ENCODE peak calls at places on chromosomes 13 and 19, in eight cellular contexts. O is Calu3, M is Peyer's patch, S is activated B cell treated with CpG ODN at 0.5 μM for 24 hours, D is tibial artery, F is PC-9, J is kidney epithelial cell, Z is MM.1S. Q is an unnamed sample.

GRCh38 chr13:112859817-112860190 is 109.2 kb upstream of the MCF2L start:
- DNase-seq in S (no peak), J (peak; percentile 62), O (no peak), F (peak; percentile 15), D (no peak), M (peak; percentile 70), Z (no peak), Q (no peak)

GRCh38 chr19:30649934-30650614 is 277.9 kb downstream of the ZNF536 start:
- DNase-seq in O (peak; percentile 41), J (no peak), F (peak; percentile 12), Z (peak; percentile 47), D (no peak), S (no peak), M (no peak), Q (no peak)

GRCh38 chr13:83780201-83780600 is 102.1 kb downstream of the SLITRK1 start:
- DNase-seq in F (no peak), M (no peak), O (no peak), Z (peak; percentile 34), S (no peak), D (no peak), J (no peak), Q (no peak)

GRCh38 chr13:48976677-48977625 is 1.2 kb downstream of the FNDC3A start:
- DNase-seq in J (peak; percentile 31), Z (no peak), D (no peak), O (no peak), M (no peak), F (no peak), S (no peak), Q (peak; percentile 62)

GRCh38 chr13:42041684-42042035 is 6.8 kb upstream of the DGKH start:
- DNase-seq in S (no peak), D (peak; percentile 70), J (no peak), Z (no peak), F (peak; percentile 37), M (peak; percentile 62), O (peak; percentile 55), Q (no peak)

GRCh38 chr13:37303610-37304009 is 198.1 kb upstream of the CSNK1A1L start:
- DNase-seq in S (no peak), J (no peak), M (no peak), O (no peak), F (no peak), D (no peak), Z (no peak), Q (no peak)

GRCh38 chr19:1243768-1244692 is 2.5 kb downstream of the ATP5F1D start:
- DNase-seq in J (no peak), D (peak; percentile 86), O (peak; percentile 85), F (peak; percentile 77), S (peak; percentile 88), Z (peak; percentile 84), M (peak; percentile 94), Q (peak; percentile 79)

GRCh38 chr13:96671073-96671472 is 323.2 kb downstream of the OXGR1 start:
- DNase-seq in F (no peak), M (no peak), D (no peak), Z (no peak), S (no peak), O (no peak), J (no peak), Q (no peak)

DNA sequence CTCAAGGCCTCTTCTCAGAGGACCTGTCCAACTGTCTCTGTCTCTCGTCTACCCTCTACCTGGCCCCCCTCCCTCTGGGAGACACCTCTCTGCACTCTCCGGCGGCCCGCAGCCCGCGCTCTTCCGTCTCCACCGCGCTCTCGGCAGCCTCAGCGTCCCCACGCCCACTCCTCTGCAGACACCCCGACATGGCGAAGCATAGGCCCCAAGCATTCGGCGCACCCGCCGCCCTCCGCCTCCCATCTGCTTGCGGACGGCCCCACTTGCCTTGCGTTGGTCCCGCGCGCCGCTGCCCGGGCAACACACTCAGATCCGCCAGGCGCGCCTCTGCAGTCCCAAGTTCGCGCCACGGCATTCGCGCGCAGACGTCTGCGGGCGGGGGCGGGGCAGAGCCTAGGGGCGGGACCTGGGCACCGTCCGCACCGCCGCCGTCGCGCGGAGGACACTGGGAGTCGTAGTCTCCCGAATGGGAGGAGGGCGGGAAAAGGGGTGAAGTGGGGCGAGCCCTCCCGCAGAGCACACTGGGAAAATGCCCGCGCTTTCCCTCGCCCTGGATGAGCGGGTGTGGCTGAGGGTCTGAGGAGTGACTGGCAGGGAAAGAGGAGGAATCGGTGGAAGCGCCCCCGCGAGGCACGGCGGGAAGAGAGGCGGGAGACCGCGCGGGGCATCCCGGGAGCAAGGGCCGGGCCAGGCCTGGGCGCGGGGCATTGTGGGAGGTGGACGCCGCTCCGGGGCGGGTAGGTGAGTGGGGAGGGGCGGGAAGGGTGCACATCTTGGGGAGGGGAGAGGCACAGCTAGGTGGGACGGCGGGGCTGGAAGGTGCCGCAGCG is at the start of the genes LIG1 and ZSWIM9:
- DNase-seq in F (peak; percentile 94), J (peak; percentile 72), D (peak; percentile 88), M (peak; percentile 95), O (peak; percentile 98), S (peak; percentile 93), Z (peak; percentile 94), Q (peak; percentile 85)
- TF ChIP-seq CTCF in F (peak; percentile 52), J (no peak), D (no peak), M (peak; percentile 8), O (no peak), S (no peak), Z (no peak), Q (no peak)

GRCh38 chr19:43532962-43533545 is at the start of gene ZNF575:
- DNase-seq in D (peak; percentile 85), S (peak; percentile 77), M (peak; percentile 94), J (peak; percentile 74), F (peak; percentile 95), Z (peak; percentile 92), O (peak; percentile 96), Q (peak; percentile 71)

GRCh38 chr19:43533546-43534304 is 737 bp downstream of the ZNF575 start:
- DNase-seq in F (peak; percentile 97), Z (peak; percentile 97), D (peak; percentile 100), M (peak; percentile 98), J (peak; percentile 100), O (peak; percentile 95), S (peak; percentile 87), Q (peak; percentile 91)

GRCh38 chr19:43534305-43534612 is 1.3 kb downstream of the ZNF575 start:
- DNase-seq in D (no peak), O (no peak), F (no peak), Z (no peak), J (no peak), S (no peak), M (no peak), Q (no peak)

GRCh38 chr19:43532571-43532961 is 422 bp upstream of the ZNF575 start:
- DNase-seq in Z (peak; percentile 82), O (peak; percentile 65), S (no peak), J (no peak), F (peak; percentile 58), M (no peak), D (peak; percentile 50), Q (no peak)

DNA sequence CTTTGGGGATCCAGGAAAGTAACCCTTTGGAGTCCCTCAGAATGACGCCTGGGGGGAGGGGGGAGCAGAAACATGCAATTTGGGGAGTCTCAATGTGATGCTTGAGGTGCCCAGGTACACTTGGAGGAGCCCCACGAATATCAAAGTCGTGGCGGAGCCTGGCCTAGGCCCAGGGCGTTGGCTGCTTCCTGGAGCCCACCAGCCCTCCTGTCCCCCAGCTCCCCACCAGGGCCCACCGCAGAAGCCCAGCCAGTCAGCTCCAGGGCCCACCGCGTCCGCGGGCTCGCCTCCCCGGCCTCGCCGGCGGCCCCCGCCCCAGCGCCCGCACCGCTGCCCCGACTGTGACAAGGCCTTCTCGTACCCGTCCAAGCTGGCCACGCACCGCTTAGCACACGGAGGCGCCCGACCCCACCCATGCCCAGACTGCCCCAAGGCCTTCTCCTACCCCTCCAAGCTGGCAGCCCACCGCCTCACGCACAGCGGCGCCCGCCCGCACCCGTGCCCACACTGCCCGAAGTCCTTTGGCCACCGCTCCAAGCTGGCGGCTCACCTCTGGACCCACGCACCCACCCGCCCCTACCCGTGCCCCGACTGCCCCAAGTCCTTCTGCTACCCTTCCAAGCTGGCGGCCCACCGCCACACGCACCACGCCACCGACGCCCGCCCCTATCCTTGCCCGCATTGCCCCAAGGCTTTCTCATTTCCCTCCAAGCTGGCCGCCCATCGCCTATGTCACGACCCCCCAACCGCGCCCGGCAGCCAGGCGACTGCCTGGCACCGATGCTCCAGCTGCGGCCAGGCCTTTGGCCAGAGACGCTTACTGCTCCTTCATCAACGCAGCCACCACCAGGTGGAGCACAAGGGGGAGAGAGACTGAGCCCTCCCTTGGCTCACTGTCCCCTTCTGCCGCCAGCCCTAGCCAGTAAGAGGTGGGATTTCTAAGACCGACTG is 2.1 kb downstream of the ZNF575 start:
- DNase-seq in D (peak; percentile 61), J (no peak), O (peak; percentile 37), S (peak; percentile 26), M (peak; percentile 73), Z (no peak), F (no peak), Q (peak; percentile 41)
- TF ChIP-seq CTCF in D (peak; percentile 49), J (peak; percentile 77), O (peak; percentile 41), S (no peak), M (peak; percentile 36), Z (peak; percentile 28), F (peak; percentile 48), Q (peak; percentile 32)

GRCh38 chr13:73544175-73544574 is 485.4 kb downstream of the KLF5 start:
- DNase-seq in S (no peak), Z (no peak), D (no peak), O (no peak), J (no peak), F (no peak), M (no peak), Q (no peak)
- TF ChIP-seq CTCF in S (no peak), Z (no peak), D (no peak), O (no peak), J (no peak), F (peak; percentile 40), M (no peak), Q (no peak)

GRCh38 chr19:45406957-45407375 is 522 bp downstream of the POLR1G start:
- DNase-seq in F (no peak), O (no peak), Z (no peak), J (no peak), D (no peak), S (no peak), M (no peak), Q (no peak)

GRCh38 chr19:45408121-45408520 is 1.7 kb downstream of the POLR1G start:
- DNase-seq in O (no peak), J (no peak), D (no peak), F (no peak), S (no peak), M (no peak), Z (no peak), Q (no peak)

GRCh38 chr19:45404557-45405434 is at the start of gene PPP1R13L:
- DNase-seq in J (peak; percentile 70), D (peak; percentile 77), M (peak; percentile 93), F (peak; percentile 94), O (peak; percentile 98), S (no peak), Z (peak; percentile 60), Q (no peak)

GRCh38 chr19:45405435-45406164 is 731 bp upstream of the PPP1R13L start:
- DNase-seq in Z (peak; percentile 85), J (peak; percentile 75), D (peak; percentile 91), M (peak; percentile 96), S (peak; percentile 76), O (peak; percentile 95), F (peak; percentile 94), Q (peak; percentile 74)

DNA sequence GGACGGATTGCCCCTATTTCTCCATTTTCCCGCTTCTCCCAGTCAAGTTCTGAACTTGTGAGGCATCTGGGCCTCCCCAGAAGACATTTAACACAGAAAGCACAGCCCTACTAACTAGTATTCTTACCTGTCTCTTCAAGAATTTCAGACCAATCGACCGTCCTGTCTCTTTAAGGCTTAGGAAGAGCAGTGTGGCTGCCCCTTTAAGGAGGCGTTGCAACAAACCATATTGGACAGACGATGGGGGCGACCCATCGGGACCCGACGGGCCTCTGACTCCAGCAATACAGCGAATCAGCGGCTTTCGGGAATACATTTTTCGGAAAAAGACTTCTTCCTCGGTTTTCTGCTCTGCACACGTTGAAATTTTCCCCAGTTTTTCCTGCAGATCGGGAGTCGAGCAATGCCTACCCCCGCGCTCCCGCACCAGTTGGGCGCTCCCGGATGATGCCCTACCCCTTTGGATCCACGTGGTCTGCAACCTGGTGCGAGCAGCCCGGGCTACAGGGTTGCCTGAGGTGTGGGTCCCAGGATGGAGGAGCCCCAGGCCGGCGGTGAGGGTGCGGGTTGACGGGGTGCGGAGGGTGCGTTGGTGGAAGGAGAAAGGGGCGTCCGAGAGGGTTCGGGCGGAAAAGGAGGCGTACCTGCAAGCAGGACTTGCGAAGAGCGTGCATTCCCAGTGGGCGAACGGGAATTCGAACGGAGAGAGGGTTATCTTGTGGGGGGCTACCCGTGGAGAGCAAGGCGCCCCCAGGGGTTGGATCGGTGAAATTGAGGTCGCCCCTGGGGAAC is at the start of gene POLR1G:
- DNase-seq in J (no peak), F (peak; percentile 82), S (peak; percentile 74), D (peak; percentile 73), M (peak; percentile 89), Z (peak; percentile 91), O (peak; percentile 87), Q (peak; percentile 68)
- TF ChIP-seq CTCF in J (no peak), F (no peak), S (no peak), D (peak; percentile 31), M (no peak), Z (no peak), O (no peak), Q (no peak)

Q was measured in CD4-positive, alpha-beta T cell.